ENCODE peak calls at places on chromosomes 3 and 15, in eight cellular contexts. One of them, this sample, is unnamed.

GRCh38 chr3:42665050-42665878 is 11.8 kb downstream of the ZBTB47 start:
- DNase-seq in AG10803: no peak
- DNase-seq in GOT3: no peak
- DNase-seq in GM12865: no peak
- DNase-seq in fibroblast of villous mesenchyme: no peak
- DNase-seq in AG04449: no peak
- DNase-seq in left ventricle myocardium inferior: no peak
- DNase-seq in stimulated activated CD4-positive, alpha-beta T cell treated with anti-CD3 and anti-CD28 coated beads, Interleukin-12 subunit alpha, Interleukin-12 subunit beta, amount 100 ng/mL, for 24 hours: no peak
- DNase-seq in this sample: no peak

GRCh38 chr3:83649692-83650091 is 1309.1 kb upstream of the CADM2 start:
- DNase-seq in AG10803: no peak
- DNase-seq in GOT3: no peak
- DNase-seq in GM12865: no peak
- DNase-seq in fibroblast of villous mesenchyme: no peak
- DNase-seq in AG04449: no peak
- DNase-seq in left ventricle myocardium inferior: no peak
- DNase-seq in stimulated activated CD4-positive, alpha-beta T cell treated with anti-CD3 and anti-CD28 coated beads, Interleukin-12 subunit alpha, Interleukin-12 subunit beta, amount 100 ng/mL, for 24 hours: no peak
- DNase-seq in this sample: no peak

GRCh38 chr3:161851941-161852566 is 355.4 kb downstream of the OTOL1 start:
- DNase-seq in AG10803: peak
- DNase-seq in GOT3: no peak
- DNase-seq in GM12865: peak
- DNase-seq in fibroblast of villous mesenchyme: peak
- DNase-seq in AG04449: no peak
- DNase-seq in left ventricle myocardium inferior: no peak
- DNase-seq in stimulated activated CD4-positive, alpha-beta T cell treated with anti-CD3 and anti-CD28 coated beads, Interleukin-12 subunit alpha, Interleukin-12 subunit beta, amount 100 ng/mL, for 24 hours: peak
- DNase-seq in this sample: no peak

GRCh38 chr3:137760341-137761098 is 3.6 kb upstream of the SOX14 start:
- DNase-seq in AG10803: no peak
- DNase-seq in GOT3: no peak
- DNase-seq in GM12865: no peak
- DNase-seq in fibroblast of villous mesenchyme: no peak
- DNase-seq in AG04449: no peak
- DNase-seq in left ventricle myocardium inferior: no peak
- DNase-seq in stimulated activated CD4-positive, alpha-beta T cell treated with anti-CD3 and anti-CD28 coated beads, Interleukin-12 subunit alpha, Interleukin-12 subunit beta, amount 100 ng/mL, for 24 hours: no peak
- DNase-seq in this sample: no peak

GRCh38 chr3:49357466-49358216 is 512 bp downstream of the GPX1 start:
- DNase-seq in AG10803: peak
- DNase-seq in GOT3: peak
- DNase-seq in GM12865: peak
- DNase-seq in fibroblast of villous mesenchyme: peak
- DNase-seq in AG04449: peak
- DNase-seq in left ventricle myocardium inferior: peak
- DNase-seq in stimulated activated CD4-positive, alpha-beta T cell treated with anti-CD3 and anti-CD28 coated beads, Interleukin-12 subunit alpha, Interleukin-12 subunit beta, amount 100 ng/mL, for 24 hours: peak
- DNase-seq in this sample: peak

GRCh38 chr3:30518201-30518864 is 88.1 kb upstream of the TGFBR2 start:
- DNase-seq in AG10803: peak
- DNase-seq in GOT3: no peak
- DNase-seq in GM12865: no peak
- DNase-seq in fibroblast of villous mesenchyme: no peak
- DNase-seq in AG04449: no peak
- DNase-seq in left ventricle myocardium inferior: peak
- DNase-seq in stimulated activated CD4-positive, alpha-beta T cell treated with anti-CD3 and anti-CD28 coated beads, Interleukin-12 subunit alpha, Interleukin-12 subunit beta, amount 100 ng/mL, for 24 hours: no peak
- DNase-seq in this sample: no peak

GRCh38 chr3:149273096-149273751 is 51.6 kb upstream of the CP start:
- DNase-seq in AG10803: peak
- DNase-seq in GOT3: no peak
- DNase-seq in GM12865: peak
- DNase-seq in fibroblast of villous mesenchyme: peak
- DNase-seq in AG04449: peak
- DNase-seq in left ventricle myocardium inferior: no peak
- DNase-seq in stimulated activated CD4-positive, alpha-beta T cell treated with anti-CD3 and anti-CD28 coated beads, Interleukin-12 subunit alpha, Interleukin-12 subunit beta, amount 100 ng/mL, for 24 hours: no peak
- DNase-seq in this sample: peak

GRCh38 chr15:93265046-93265658 is 176.1 kb upstream of the RGMA start:
- DNase-seq in AG10803: no peak
- DNase-seq in GOT3: no peak
- DNase-seq in GM12865: no peak
- DNase-seq in fibroblast of villous mesenchyme: no peak
- DNase-seq in AG04449: no peak
- DNase-seq in left ventricle myocardium inferior: no peak
- DNase-seq in stimulated activated CD4-positive, alpha-beta T cell treated with anti-CD3 and anti-CD28 coated beads, Interleukin-12 subunit alpha, Interleukin-12 subunit beta, amount 100 ng/mL, for 24 hours: no peak
- DNase-seq in this sample: no peak

GRCh38 chr3:173221010-173221409 is 80.0 kb upstream of the SPATA16 start:
- DNase-seq in AG10803: peak
- DNase-seq in GOT3: no peak
- DNase-seq in GM12865: no peak
- DNase-seq in fibroblast of villous mesenchyme: no peak
- DNase-seq in AG04449: no peak
- DNase-seq in left ventricle myocardium inferior: no peak
- DNase-seq in stimulated activated CD4-positive, alpha-beta T cell treated with anti-CD3 and anti-CD28 coated beads, Interleukin-12 subunit alpha, Interleukin-12 subunit beta, amount 100 ng/mL, for 24 hours: no peak
- DNase-seq in this sample: no peak

GRCh38 chr15:32706704-32707103 is 11.1 kb upstream of the GREM1 start:
- DNase-seq in AG10803: peak
- DNase-seq in GOT3: no peak
- DNase-seq in GM12865: no peak
- DNase-seq in fibroblast of villous mesenchyme: peak
- DNase-seq in AG04449: no peak
- DNase-seq in left ventricle myocardium inferior: no peak
- DNase-seq in stimulated activated CD4-positive, alpha-beta T cell treated with anti-CD3 and anti-CD28 coated beads, Interleukin-12 subunit alpha, Interleukin-12 subunit beta, amount 100 ng/mL, for 24 hours: no peak
- DNase-seq in this sample: no peak

GRCh38 chr3:46374755-46375154 is 4.0 kb downstream of the CCR5 start:
- DNase-seq in AG10803: no peak
- DNase-seq in GOT3: no peak
- DNase-seq in GM12865: no peak
- DNase-seq in fibroblast of villous mesenchyme: no peak
- DNase-seq in AG04449: no peak
- DNase-seq in left ventricle myocardium inferior: no peak
- DNase-seq in stimulated activated CD4-positive, alpha-beta T cell treated with anti-CD3 and anti-CD28 coated beads, Interleukin-12 subunit alpha, Interleukin-12 subunit beta, amount 100 ng/mL, for 24 hours: no peak
- DNase-seq in this sample: no peak

GRCh38 chr3:136545664-136546266 is 206.4 kb downstream of the STAG1 start:
- DNase-seq in AG10803: peak
- DNase-seq in GOT3: no peak
- DNase-seq in GM12865: no peak
- DNase-seq in fibroblast of villous mesenchyme: peak
- DNase-seq in AG04449: no peak
- DNase-seq in left ventricle myocardium inferior: no peak
- DNase-seq in stimulated activated CD4-positive, alpha-beta T cell treated with anti-CD3 and anti-CD28 coated beads, Interleukin-12 subunit alpha, Interleukin-12 subunit beta, amount 100 ng/mL, for 24 hours: no peak
- DNase-seq in this sample: no peak

GRCh38 chr3:176959867-176960266 is 237.4 kb downstream of the TBL1XR1 start:
- DNase-seq in AG10803: no peak
- DNase-seq in GOT3: no peak
- DNase-seq in GM12865: no peak
- DNase-seq in fibroblast of villous mesenchyme: no peak
- DNase-seq in AG04449: no peak
- DNase-seq in left ventricle myocardium inferior: no peak
- DNase-seq in stimulated activated CD4-positive, alpha-beta T cell treated with anti-CD3 and anti-CD28 coated beads, Interleukin-12 subunit alpha, Interleukin-12 subunit beta, amount 100 ng/mL, for 24 hours: no peak
- DNase-seq in this sample: no peak

GRCh38 chr15:70001859-70002258 is 95.9 kb downstream of the TLE3 start:
- DNase-seq in AG10803: no peak
- DNase-seq in GOT3: no peak
- DNase-seq in GM12865: no peak
- DNase-seq in fibroblast of villous mesenchyme: no peak
- DNase-seq in AG04449: no peak
- DNase-seq in left ventricle myocardium inferior: no peak
- DNase-seq in stimulated activated CD4-positive, alpha-beta T cell treated with anti-CD3 and anti-CD28 coated beads, Interleukin-12 subunit alpha, Interleukin-12 subunit beta, amount 100 ng/mL, for 24 hours: no peak
- DNase-seq in this sample: no peak

GRCh38 chr15:22263738-22264137 is 183.4 kb downstream of the OR4M2 start:
- DNase-seq in AG10803: no peak
- DNase-seq in GOT3: no peak
- DNase-seq in GM12865: no peak
- DNase-seq in fibroblast of villous mesenchyme: peak
- DNase-seq in AG04449: no peak
- DNase-seq in left ventricle myocardium inferior: no peak
- DNase-seq in stimulated activated CD4-positive, alpha-beta T cell treated with anti-CD3 and anti-CD28 coated beads, Interleukin-12 subunit alpha, Interleukin-12 subunit beta, amount 100 ng/mL, for 24 hours: no peak
- DNase-seq in this sample: no peak

GRCh38 chr3:24299801-24300626 is 194.6 kb downstream of the THRB start:
- DNase-seq in AG10803: peak
- DNase-seq in GOT3: no peak
- DNase-seq in GM12865: no peak
- DNase-seq in fibroblast of villous mesenchyme: peak
- DNase-seq in AG04449: no peak
- DNase-seq in left ventricle myocardium inferior: no peak
- DNase-seq in stimulated activated CD4-positive, alpha-beta T cell treated with anti-CD3 and anti-CD28 coated beads, Interleukin-12 subunit alpha, Interleukin-12 subunit beta, amount 100 ng/mL, for 24 hours: no peak
- DNase-seq in this sample: no peak

GRCh38 chr15:72826611-72827010 is 43.1 kb upstream of the ADPGK start:
- DNase-seq in AG10803: no peak
- DNase-seq in GOT3: no peak
- DNase-seq in GM12865: no peak
- DNase-seq in fibroblast of villous mesenchyme: no peak
- DNase-seq in AG04449: no peak
- DNase-seq in left ventricle myocardium inferior: no peak
- DNase-seq in stimulated activated CD4-positive, alpha-beta T cell treated with anti-CD3 and anti-CD28 coated beads, Interleukin-12 subunit alpha, Interleukin-12 subunit beta, amount 100 ng/mL, for 24 hours: no peak
- DNase-seq in this sample: no peak

GRCh38 chr3:148727242-148727641 is 29.5 kb downstream of the AGTR1 start:
- DNase-seq in AG10803: peak
- DNase-seq in GOT3: no peak
- DNase-seq in GM12865: peak
- DNase-seq in fibroblast of villous mesenchyme: peak
- DNase-seq in AG04449: no peak
- DNase-seq in left ventricle myocardium inferior: no peak
- DNase-seq in stimulated activated CD4-positive, alpha-beta T cell treated with anti-CD3 and anti-CD28 coated beads, Interleukin-12 subunit alpha, Interleukin-12 subunit beta, amount 100 ng/mL, for 24 hours: no peak
- DNase-seq in this sample: no peak

GRCh38 chr3:14481018-14481645 is 59.0 kb downstream of the GRIP2 start:
- DNase-seq in AG10803: no peak
- DNase-seq in GOT3: no peak
- DNase-seq in GM12865: no peak
- DNase-seq in fibroblast of villous mesenchyme: no peak
- DNase-seq in AG04449: no peak
- DNase-seq in left ventricle myocardium inferior: no peak
- DNase-seq in stimulated activated CD4-positive, alpha-beta T cell treated with anti-CD3 and anti-CD28 coated beads, Interleukin-12 subunit alpha, Interleukin-12 subunit beta, amount 100 ng/mL, for 24 hours: no peak
- DNase-seq in this sample: no peak

GRCh38 chr15:49693491-49693890 is 72.6 kb downstream of the DTWD1 start:
- DNase-seq in AG10803: peak
- DNase-seq in GOT3: no peak
- DNase-seq in GM12865: no peak
- DNase-seq in fibroblast of villous mesenchyme: peak
- DNase-seq in AG04449: no peak
- DNase-seq in left ventricle myocardium inferior: no peak
- DNase-seq in stimulated activated CD4-positive, alpha-beta T cell treated with anti-CD3 and anti-CD28 coated beads, Interleukin-12 subunit alpha, Interleukin-12 subunit beta, amount 100 ng/mL, for 24 hours: no peak
- DNase-seq in this sample: no peak

GRCh38 chr3:87359807-87360206 is 83.4 kb upstream of the POU1F1 start:
- DNase-seq in AG10803: no peak
- DNase-seq in GOT3: no peak
- DNase-seq in GM12865: no peak
- DNase-seq in fibroblast of villous mesenchyme: no peak
- DNase-seq in AG04449: no peak
- DNase-seq in left ventricle myocardium inferior: no peak
- DNase-seq in stimulated activated CD4-positive, alpha-beta T cell treated with anti-CD3 and anti-CD28 coated beads, Interleukin-12 subunit alpha, Interleukin-12 subunit beta, amount 100 ng/mL, for 24 hours: no peak
- DNase-seq in this sample: no peak

GRCh38 chr3:47414161-47414564 is 33.3 kb downstream of the PTPN23 start:
- DNase-seq in AG10803: no peak
- DNase-seq in GOT3: no peak
- DNase-seq in GM12865: no peak
- DNase-seq in fibroblast of villous mesenchyme: no peak
- DNase-seq in AG04449: no peak
- DNase-seq in left ventricle myocardium inferior: no peak
- DNase-seq in stimulated activated CD4-positive, alpha-beta T cell treated with anti-CD3 and anti-CD28 coated beads, Interleukin-12 subunit alpha, Interleukin-12 subunit beta, amount 100 ng/mL, for 24 hours: no peak
- DNase-seq in this sample: no peak

GRCh38 chr15:57184502-57184901 is 191.8 kb upstream of the CGNL1 start:
- DNase-seq in AG10803: peak
- DNase-seq in GOT3: no peak
- DNase-seq in GM12865: no peak
- DNase-seq in fibroblast of villous mesenchyme: no peak
- DNase-seq in AG04449: no peak
- DNase-seq in left ventricle myocardium inferior: no peak
- DNase-seq in stimulated activated CD4-positive, alpha-beta T cell treated with anti-CD3 and anti-CD28 coated beads, Interleukin-12 subunit alpha, Interleukin-12 subunit beta, amount 100 ng/mL, for 24 hours: no peak
- DNase-seq in this sample: no peak

GRCh38 chr3:53375019-53375418 is 27.7 kb upstream of the DCP1A start:
- DNase-seq in AG10803: peak
- DNase-seq in GOT3: no peak
- DNase-seq in GM12865: peak
- DNase-seq in fibroblast of villous mesenchyme: peak
- DNase-seq in AG04449: no peak
- DNase-seq in left ventricle myocardium inferior: peak
- DNase-seq in stimulated activated CD4-positive, alpha-beta T cell treated with anti-CD3 and anti-CD28 coated beads, Interleukin-12 subunit alpha, Interleukin-12 subunit beta, amount 100 ng/mL, for 24 hours: peak
- DNase-seq in this sample: peak

GRCh38 chr3:107429330-107430181 is 52.3 kb downstream of the CCDC54 start:
- DNase-seq in AG10803: peak
- DNase-seq in GOT3: peak
- DNase-seq in GM12865: peak
- DNase-seq in fibroblast of villous mesenchyme: peak
- DNase-seq in AG04449: peak
- DNase-seq in left ventricle myocardium inferior: peak
- DNase-seq in stimulated activated CD4-positive, alpha-beta T cell treated with anti-CD3 and anti-CD28 coated beads, Interleukin-12 subunit alpha, Interleukin-12 subunit beta, amount 100 ng/mL, for 24 hours: peak
- DNase-seq in this sample: peak

GRCh38 chr15:58269455-58270414 is 131.6 kb downstream of the AQP9 start:
- DNase-seq in AG10803: peak
- DNase-seq in GOT3: no peak
- DNase-seq in GM12865: peak
- DNase-seq in fibroblast of villous mesenchyme: peak
- DNase-seq in AG04449: no peak
- DNase-seq in left ventricle myocardium inferior: no peak
- DNase-seq in stimulated activated CD4-positive, alpha-beta T cell treated with anti-CD3 and anti-CD28 coated beads, Interleukin-12 subunit alpha, Interleukin-12 subunit beta, amount 100 ng/mL, for 24 hours: no peak
- DNase-seq in this sample: peak

GRCh38 chr15:92158426-92158825 is 235.3 kb upstream of the ST8SIA2 start:
- DNase-seq in AG10803: no peak
- DNase-seq in GOT3: no peak
- DNase-seq in GM12865: peak
- DNase-seq in fibroblast of villous mesenchyme: no peak
- DNase-seq in AG04449: no peak
- DNase-seq in left ventricle myocardium inferior: no peak
- DNase-seq in stimulated activated CD4-positive, alpha-beta T cell treated with anti-CD3 and anti-CD28 coated beads, Interleukin-12 subunit alpha, Interleukin-12 subunit beta, amount 100 ng/mL, for 24 hours: peak
- DNase-seq in this sample: no peak

GRCh38 chr3:24608701-24609387 is 114.2 kb upstream of the THRB start:
- DNase-seq in AG10803: peak
- DNase-seq in GOT3: no peak
- DNase-seq in GM12865: no peak
- DNase-seq in fibroblast of villous mesenchyme: no peak
- DNase-seq in AG04449: no peak
- DNase-seq in left ventricle myocardium inferior: no peak
- DNase-seq in stimulated activated CD4-positive, alpha-beta T cell treated with anti-CD3 and anti-CD28 coated beads, Interleukin-12 subunit alpha, Interleukin-12 subunit beta, amount 100 ng/mL, for 24 hours: no peak
- DNase-seq in this sample: no peak

GRCh38 chr15:91224750-91225380 is 124.8 kb downstream of the SV2B start:
- DNase-seq in AG10803: peak
- DNase-seq in GOT3: no peak
- DNase-seq in GM12865: peak
- DNase-seq in fibroblast of villous mesenchyme: peak
- DNase-seq in AG04449: peak
- DNase-seq in left ventricle myocardium inferior: no peak
- DNase-seq in stimulated activated CD4-positive, alpha-beta T cell treated with anti-CD3 and anti-CD28 coated beads, Interleukin-12 subunit alpha, Interleukin-12 subunit beta, amount 100 ng/mL, for 24 hours: no peak
- DNase-seq in this sample: no peak

This sample was measured in naive thymus-derived CD4-positive, alpha-beta T cell.